ENCODE peak calls at places on chromosomes 1 and 21, in nine cellular contexts. One of them, this sample, is unnamed.

GRCh38 chr1:224762046-224762445 is 145.9 kb downstream of the CNIH3 start:
- DNase-seq in G401: no peak
- DNase-seq in HEK293T: no peak
- DNase-seq in ecto neural progenitor cell: no peak
- DNase-seq in NAMALWA: no peak
- DNase-seq in NCI-H524: no peak
- DNase-seq in ACHN: no peak
- DNase-seq in pons: no peak
- DNase-seq in retinal pigment epithelial cell: no peak
- DNase-seq in this sample: no peak

GRCh38 chr21:44912158-44912473 is 8.6 kb downstream of the ITGB2 start:
- DNase-seq in G401: no peak
- DNase-seq in ecto neural progenitor cell: no peak
- DNase-seq in pons: no peak
- DNase-seq in ACHN: no peak
- DNase-seq in NCI-H524: no peak
- DNase-seq in NAMALWA: no peak
- DNase-seq in retinal pigment epithelial cell: no peak
- DNase-seq in HEK293T: no peak
- DNase-seq in this sample: no peak

GRCh38 chr1:60678802-60679201 is 403.6 kb upstream of the NFIA start:
- DNase-seq in HEK293T: no peak
- DNase-seq in retinal pigment epithelial cell: no peak
- DNase-seq in NAMALWA: no peak
- DNase-seq in pons: no peak
- DNase-seq in ACHN: no peak
- DNase-seq in NCI-H524: no peak
- DNase-seq in G401: no peak
- DNase-seq in ecto neural progenitor cell: no peak
- DNase-seq in this sample: no peak

GRCh38 chr1:41021526-41022308 is at the start of gene SLFNL1:
- DNase-seq in NAMALWA: no peak
- DNase-seq in pons: no peak
- DNase-seq in HEK293T: no peak
- DNase-seq in ACHN: no peak
- DNase-seq in G401: peak
- DNase-seq in retinal pigment epithelial cell: no peak
- DNase-seq in ecto neural progenitor cell: no peak
- DNase-seq in NCI-H524: no peak
- DNase-seq in this sample: peak

GRCh38 chr1:73065585-73065984 is 783.2 kb upstream of the NEGR1 start:
- DNase-seq in NAMALWA: no peak
- DNase-seq in ACHN: no peak
- DNase-seq in NCI-H524: peak
- DNase-seq in pons: no peak
- DNase-seq in ecto neural progenitor cell: peak
- DNase-seq in retinal pigment epithelial cell: no peak
- DNase-seq in G401: no peak
- DNase-seq in HEK293T: no peak
- DNase-seq in this sample: no peak

GRCh38 chr1:119453021-119453420 is 38.1 kb downstream of the HSD3B2 start:
- DNase-seq in HEK293T: no peak
- DNase-seq in ACHN: no peak
- DNase-seq in pons: no peak
- DNase-seq in NAMALWA: no peak
- DNase-seq in retinal pigment epithelial cell: no peak
- DNase-seq in NCI-H524: no peak
- DNase-seq in G401: no peak
- DNase-seq in ecto neural progenitor cell: no peak
- DNase-seq in this sample: no peak

GRCh38 chr1:43705982-43706597 is 1.2 kb upstream of the ST3GAL3 start:
- DNase-seq in retinal pigment epithelial cell: no peak
- DNase-seq in pons: no peak
- DNase-seq in HEK293T: no peak
- DNase-seq in G401: no peak
- DNase-seq in ACHN: peak
- DNase-seq in NCI-H524: no peak
- DNase-seq in NAMALWA: no peak
- DNase-seq in ecto neural progenitor cell: no peak
- DNase-seq in this sample: peak

GRCh38 chr1:214898154-214898553 is 184.4 kb upstream of the KCNK2 start:
- DNase-seq in pons: no peak
- DNase-seq in G401: no peak
- DNase-seq in HEK293T: no peak
- DNase-seq in retinal pigment epithelial cell: no peak
- DNase-seq in NAMALWA: no peak
- DNase-seq in ecto neural progenitor cell: no peak
- DNase-seq in ACHN: no peak
- DNase-seq in NCI-H524: no peak
- DNase-seq in this sample: no peak

GRCh38 chr1:106876384-106876783 is 180.1 kb upstream of the PRMT6 start:
- DNase-seq in retinal pigment epithelial cell: no peak
- DNase-seq in ACHN: no peak
- DNase-seq in HEK293T: no peak
- DNase-seq in NCI-H524: peak
- DNase-seq in pons: peak
- DNase-seq in G401: no peak
- DNase-seq in NAMALWA: no peak
- DNase-seq in ecto neural progenitor cell: no peak
- DNase-seq in this sample: no peak

GRCh38 chr1:29017975-29018712 is 103.8 kb downstream of the EPB41 start:
- DNase-seq in retinal pigment epithelial cell: no peak
- DNase-seq in NCI-H524: no peak
- DNase-seq in ACHN: no peak
- DNase-seq in pons: no peak
- DNase-seq in HEK293T: no peak
- DNase-seq in G401: no peak
- DNase-seq in ecto neural progenitor cell: no peak
- DNase-seq in NAMALWA: no peak
- DNase-seq in this sample: no peak